ENCODE peak calls at places on chromosomes 3 and 15, in nine cellular contexts. J is A549, A is epithelial cell of proximal tubule, E is fibroblast of lung, I is lower leg skin, B is neural crest cell, Y is pancreas, U is Calu3, H is MCF 10A. S is an unnamed sample.

GRCh38 chr3:189780556-189781270 is 149.5 kb downstream of the TP63 start:
- DNase-seq in J (no peak), A (no peak), E (no peak), I (no peak), B (no peak), Y (no peak), U (no peak), H (no peak), S (no peak)

GRCh38 chr15:42100021-42100800 is 5.8 kb upstream of the PLA2G4D start:
- DNase-seq in J (no peak), A (no peak), E (no peak), I (no peak), B (no peak), Y (no peak), U (no peak), H (peak), S (no peak)

GRCh38 chr3:50388021-50388719 is 28.8 kb upstream of the TMEM115 start:
- DNase-seq in J (peak), A (no peak), E (no peak), I (no peak), B (no peak), Y (peak), U (peak), H (no peak), S (peak)

GRCh38 chr15:38438031-38438986 is 15.6 kb upstream of the FAM98B start:
- DNase-seq in J (no peak), A (no peak), E (no peak), I (no peak), B (no peak), Y (no peak), U (no peak), H (no peak), S (no peak)

GRCh38 chr3:155416500-155417118 is 123.1 kb upstream of the STRIT1 start:
- DNase-seq in J (peak), A (no peak), E (peak), I (no peak), B (no peak), Y (no peak), U (no peak), H (peak), S (no peak)

GRCh38 chr3:128547368-128547987 is 54.5 kb upstream of the GATA2 start:
- DNase-seq in J (no peak), A (no peak), E (peak), I (no peak), B (no peak), Y (no peak), U (no peak), H (peak), S (no peak)

GRCh38 chr15:72342385-72342784 is 22.4 kb upstream of the CELF6 start:
- DNase-seq in J (no peak), A (no peak), E (peak), I (no peak), B (no peak), Y (no peak), U (peak), H (peak), S (peak)

GRCh38 chr3:56980798-56981390 is 79.6 kb upstream of the SPATA12 start:
- DNase-seq in J (peak), A (peak), E (peak), I (no peak), B (no peak), Y (no peak), U (peak), H (peak), S (no peak)

GRCh38 chr3:145032790-145033189 is 1061.2 kb downstream of the DIPK2A start:
- DNase-seq in J (no peak), A (no peak), E (peak), I (no peak), B (no peak), Y (no peak), U (no peak), H (no peak), S (no peak)

GRCh38 chr15:90264649-90265048 is 823 bp upstream of the NGRN start:
- DNase-seq in J (peak), A (no peak), E (no peak), I (no peak), B (no peak), Y (no peak), U (peak), H (peak), S (no peak)

GRCh38 chr3:100880845-100881244 is 112.4 kb downstream of the ABI3BP start:
- DNase-seq in J (no peak), A (no peak), E (peak), I (no peak), B (no peak), Y (no peak), U (no peak), H (no peak), S (no peak)

GRCh38 chr3:159837725-159838124 is 150.9 kb upstream of the IL12A start:
- DNase-seq in J (no peak), A (no peak), E (no peak), I (no peak), B (no peak), Y (no peak), U (no peak), H (no peak), S (no peak)

GRCh38 chr15:57424628-57425405 is 48.5 kb downstream of the CGNL1 start:
- DNase-seq in J (no peak), A (no peak), E (no peak), I (no peak), B (no peak), Y (no peak), U (no peak), H (no peak), S (no peak)

GRCh38 chr15:57423599-57424140 is 47.4 kb downstream of the CGNL1 start:
- DNase-seq in J (no peak), A (no peak), E (no peak), I (no peak), B (no peak), Y (no peak), U (no peak), H (no peak), S (no peak)

GRCh38 chr15:57427367-57427821 is 51.1 kb downstream of the CGNL1 start:
- DNase-seq in J (peak), A (no peak), E (peak), I (no peak), B (no peak), Y (no peak), U (no peak), H (peak), S (no peak)

GRCh38 chr15:57429098-57429497 is 52.8 kb downstream of the CGNL1 start:
- DNase-seq in J (no peak), A (no peak), E (no peak), I (no peak), B (no peak), Y (no peak), U (no peak), H (no peak), S (no peak)

GRCh38 chr15:57425842-57426241 is 49.5 kb downstream of the CGNL1 start:
- DNase-seq in J (no peak), A (no peak), E (no peak), I (no peak), B (no peak), Y (no peak), U (no peak), H (no peak), S (no peak)
- TF ChIP-seq CTCF in J (no peak), A (no peak), E (no peak), I (no peak), B (no peak), Y (no peak), U (no peak), H (no peak), S (no peak)

DNA sequence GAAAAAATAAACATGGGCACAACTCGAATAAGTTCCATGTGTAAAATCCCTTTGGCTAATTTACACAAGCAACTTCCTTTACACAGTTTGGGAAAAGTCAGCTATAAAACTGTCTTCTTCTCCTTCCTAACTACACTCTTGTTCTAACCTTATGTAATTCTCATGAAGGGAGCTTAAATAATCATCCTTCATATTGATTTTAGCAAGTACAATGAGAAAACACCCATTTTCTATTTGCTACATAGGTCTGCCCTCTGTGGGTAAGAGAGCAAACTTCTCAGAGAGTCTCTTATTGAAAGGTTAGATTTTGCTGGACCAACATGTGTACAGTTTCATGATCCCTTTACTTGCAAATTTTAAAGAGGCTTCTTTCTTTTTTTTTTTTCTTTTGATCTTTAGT is 398.5 kb downstream of the ROBO1 start:
- DNase-seq in J (no peak), A (no peak), E (peak), I (no peak), B (no peak), Y (no peak), U (no peak), H (no peak), S (no peak)
- TF ChIP-seq CTCF in J (no peak), A (peak), E (peak), I (no peak), B (peak), Y (no peak), U (no peak), H (no peak), S (peak)

DNA sequence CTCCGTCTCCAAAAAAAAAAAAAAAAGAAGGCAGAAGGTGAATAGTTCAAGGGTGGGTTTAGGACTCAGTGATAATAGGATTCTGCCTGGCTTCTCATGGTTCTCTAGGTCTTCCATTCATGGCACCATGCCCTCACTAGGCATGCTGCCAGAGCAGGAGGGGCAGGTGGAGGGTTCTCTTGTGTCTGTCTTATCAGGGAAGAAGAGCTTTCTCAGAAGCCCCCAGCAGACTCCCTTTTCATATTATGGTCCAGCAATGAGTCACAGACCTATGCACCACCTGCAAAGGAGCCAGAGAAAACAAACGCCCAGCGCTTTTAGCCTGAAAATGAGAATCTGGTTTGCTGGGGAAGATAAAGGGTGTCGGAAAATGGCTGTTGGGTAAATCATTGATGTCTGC is 3.0 kb downstream of the CCR2 start:
- DNase-seq in J (no peak), A (no peak), E (no peak), I (no peak), B (no peak), Y (no peak), U (no peak), H (no peak), S (no peak)
- TF ChIP-seq CTCF in J (no peak), A (no peak), E (no peak), I (no peak), B (no peak), Y (no peak), U (no peak), H (no peak), S (no peak)

DNA sequence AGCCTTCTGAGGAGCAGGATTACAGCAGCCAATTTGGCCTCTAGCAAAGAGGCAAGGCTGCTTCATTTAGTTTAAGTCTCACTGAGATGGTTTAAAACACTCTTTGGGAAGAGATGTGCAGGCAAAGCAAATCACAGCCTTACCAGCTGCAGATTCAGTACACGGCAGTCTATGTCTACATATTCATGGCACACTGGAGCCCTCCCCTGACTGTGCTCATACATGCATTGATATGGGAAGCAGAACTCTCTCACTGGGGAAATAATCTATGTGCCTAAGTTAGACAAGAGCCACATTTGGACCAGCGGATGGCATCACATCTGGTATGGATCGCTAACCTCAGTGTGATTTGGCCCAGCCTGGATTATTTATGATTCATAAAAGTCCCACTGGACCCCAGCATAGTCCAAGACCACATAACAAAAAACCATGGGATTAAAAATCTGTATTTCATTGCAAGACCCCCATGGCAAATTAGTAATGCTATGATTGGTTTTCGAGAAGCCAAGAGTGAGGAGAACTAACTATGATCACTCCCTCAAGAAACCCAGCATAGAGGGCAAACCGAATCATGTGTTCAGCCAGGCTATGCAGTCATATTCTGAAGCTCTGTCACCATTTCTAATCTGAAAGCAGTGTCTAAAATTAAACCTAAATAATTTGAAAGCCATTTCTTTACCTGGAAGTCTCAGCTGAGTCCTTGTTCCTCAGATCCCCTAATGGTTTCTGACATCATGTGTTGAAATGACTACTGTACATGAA is 1.3 kb downstream of the PRICKLE2 start:
- DNase-seq in J (no peak), A (no peak), E (peak), I (no peak), B (no peak), Y (no peak), U (no peak), H (no peak), S (no peak)
- TF ChIP-seq CTCF in J (peak), A (peak), E (no peak), I (no peak), B (no peak), Y (no peak), U (no peak), H (no peak), S (no peak)

DNA sequence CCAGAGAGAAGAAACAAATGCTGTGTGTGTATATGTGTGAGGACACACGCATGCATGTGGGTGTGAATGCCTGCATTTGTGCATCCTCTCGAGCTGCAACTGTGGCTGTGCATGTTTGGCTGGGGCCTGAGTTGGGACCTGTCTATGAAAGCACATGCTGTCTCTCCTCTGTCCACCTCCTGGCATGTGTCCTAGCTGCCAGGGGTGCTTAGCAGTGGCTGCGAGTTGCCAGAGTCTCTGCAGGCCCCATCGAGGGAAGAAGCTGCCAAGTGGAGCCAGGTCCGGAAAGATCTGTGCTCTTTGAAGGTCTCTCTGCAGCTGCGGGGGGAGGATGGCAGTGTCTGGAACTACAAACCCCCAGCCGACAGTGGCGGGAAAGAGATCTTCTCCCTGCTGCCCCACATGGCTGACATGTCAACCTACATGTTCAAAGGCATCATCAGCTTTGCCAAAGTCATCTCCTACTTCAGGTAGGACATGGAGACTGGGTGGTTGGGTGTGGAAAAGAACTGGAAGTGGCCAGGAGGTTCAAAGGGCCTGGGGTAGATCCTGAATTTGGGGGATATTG is 30.7 kb downstream of the NR1I2 start:
- DNase-seq in J (no peak), A (no peak), E (no peak), I (no peak), B (no peak), Y (no peak), U (no peak), H (no peak), S (no peak)
- TF ChIP-seq CTCF in J (no peak), A (no peak), E (no peak), I (no peak), B (no peak), Y (no peak), U (no peak), H (no peak), S (no peak)

DNA sequence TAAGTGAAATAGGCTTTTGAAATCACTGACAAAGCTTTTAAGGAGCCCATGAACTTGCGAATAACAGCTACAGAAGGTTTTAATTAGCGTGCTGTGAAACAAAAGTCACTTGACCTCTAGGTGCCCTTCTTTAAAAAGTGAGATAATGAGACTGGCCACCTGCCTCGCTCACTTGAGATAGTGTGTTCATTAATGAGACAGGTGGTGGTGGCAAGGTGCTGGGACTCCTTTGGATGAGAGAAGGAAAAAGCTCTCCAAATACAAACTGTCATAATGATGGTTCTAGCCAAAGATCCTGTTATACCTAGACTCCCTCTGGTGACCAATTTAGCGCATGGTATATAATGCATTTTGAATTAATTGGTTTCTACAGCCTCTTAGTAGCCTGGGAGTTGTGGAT is 22.7 kb upstream of the IREB2 start:
- DNase-seq in J (peak), A (no peak), E (peak), I (no peak), B (no peak), Y (no peak), U (peak), H (peak), S (no peak)
- TF ChIP-seq CTCF in J (peak), A (peak), E (peak), I (no peak), B (peak), Y (no peak), U (peak), H (peak), S (no peak)

DNA sequence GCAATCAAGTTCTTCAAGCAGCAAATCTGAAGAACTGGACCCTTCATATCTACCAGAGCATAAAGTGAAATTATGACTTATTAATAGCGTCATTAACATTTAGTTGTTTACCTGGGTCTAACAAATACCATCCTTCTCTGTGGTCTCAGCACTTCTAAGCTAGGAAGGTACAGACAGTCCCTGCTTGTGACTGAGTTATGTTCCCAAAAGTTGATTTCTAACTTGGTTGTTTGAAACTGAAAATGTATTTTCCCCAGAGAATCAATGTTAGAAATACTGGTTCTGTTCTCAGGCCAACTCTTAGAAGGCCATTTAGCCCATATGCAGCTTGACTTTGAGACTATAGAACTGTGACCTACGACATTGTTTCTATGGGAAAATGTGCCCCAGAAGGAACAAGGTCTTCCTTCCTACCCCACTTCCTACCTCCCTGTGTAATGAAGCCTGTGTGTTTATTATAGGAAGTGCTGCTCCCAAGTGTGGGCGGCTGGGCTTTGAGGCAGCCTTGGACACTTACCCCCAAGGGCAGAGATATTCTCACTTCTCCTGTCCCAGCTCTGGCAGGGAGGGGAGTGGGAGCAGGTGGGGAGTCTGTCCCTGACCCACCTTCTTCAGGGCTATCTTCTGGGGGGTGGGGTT is 12.2 kb upstream of the MAPK6 start:
- DNase-seq in J (no peak), A (no peak), E (no peak), I (no peak), B (no peak), Y (no peak), U (no peak), H (no peak), S (peak)
- TF ChIP-seq CTCF in J (no peak), A (no peak), E (no peak), I (no peak), B (no peak), Y (no peak), U (no peak), H (no peak), S (no peak)

S was measured in endothelial cell.